ENCODE peak calls at places on chromosomes 7 and 10, in five cellular contexts. One of them, this sample, is unnamed.

GRCh38 chr10:51876528-51876927 is 177.1 kb upstream of the CSTF2T start:
- DNase-seq in OCI-LY7: no peak
- DNase-seq in hepatocyte: no peak
- DNase-seq in HCT116: no peak
- DNase-seq in GM23248: no peak
- DNase-seq in this sample: no peak

GRCh38 chr10:116849271-116850057 is at the start of gene ENO4:
- DNase-seq in OCI-LY7: no peak
- DNase-seq in hepatocyte: peak
- DNase-seq in HCT116: peak
- DNase-seq in GM23248: peak
- DNase-seq in this sample: peak

GRCh38 chr10:71262027-71262426 is 49.7 kb downstream of the UNC5B start:
- DNase-seq in OCI-LY7: no peak
- DNase-seq in hepatocyte: no peak
- DNase-seq in HCT116: no peak
- DNase-seq in GM23248: no peak
- DNase-seq in this sample: no peak

GRCh38 chr7:155611808-155612447 is 32.5 kb upstream of the RBM33 start:
- DNase-seq in OCI-LY7: no peak
- DNase-seq in hepatocyte: no peak
- DNase-seq in HCT116: no peak
- DNase-seq in GM23248: no peak
- DNase-seq in this sample: no peak

GRCh38 chr7:159105845-159106614 is 38.6 kb downstream of the VIPR2 start:
- DNase-seq in OCI-LY7: no peak
- DNase-seq in hepatocyte: no peak
- DNase-seq in HCT116: no peak
- DNase-seq in GM23248: no peak
- DNase-seq in this sample: peak

GRCh38 chr7:43535810-43536585 is 46.9 kb upstream of the STK17A start:
- DNase-seq in OCI-LY7: no peak
- DNase-seq in hepatocyte: no peak
- DNase-seq in HCT116: no peak
- DNase-seq in GM23248: peak
- DNase-seq in this sample: peak

GRCh38 chr10:5945561-5946418 is 31.6 kb downstream of the IL15RA start:
- DNase-seq in OCI-LY7: no peak
- DNase-seq in hepatocyte: peak
- DNase-seq in HCT116: no peak
- DNase-seq in GM23248: peak
- DNase-seq in this sample: peak

GRCh38 chr7:23020742-23021401 is 6.9 kb upstream of the HYCC1 start:
- DNase-seq in OCI-LY7: no peak
- DNase-seq in hepatocyte: no peak
- DNase-seq in HCT116: peak
- DNase-seq in GM23248: peak
- DNase-seq in this sample: peak

GRCh38 chr7:149468208-149468607 is 7.3 kb upstream of the ZNF777 start:
- DNase-seq in OCI-LY7: no peak
- DNase-seq in hepatocyte: no peak
- DNase-seq in HCT116: no peak
- DNase-seq in GM23248: no peak
- DNase-seq in this sample: no peak

GRCh38 chr10:86668297-86669165 is at the start of gene LDB3:
- DNase-seq in OCI-LY7: peak
- DNase-seq in hepatocyte: peak
- DNase-seq in HCT116: no peak
- DNase-seq in GM23248: no peak
- DNase-seq in this sample: peak

GRCh38 chr7:104240400-104240799 is 32.6 kb upstream of the ORC5 start:
- DNase-seq in OCI-LY7: no peak
- DNase-seq in hepatocyte: no peak
- DNase-seq in HCT116: no peak
- DNase-seq in GM23248: no peak
- DNase-seq in this sample: no peak

GRCh38 chr10:124614003-124614659 is 130.0 kb downstream of the FAM53B start:
- DNase-seq in OCI-LY7: no peak
- DNase-seq in hepatocyte: no peak
- DNase-seq in HCT116: no peak
- DNase-seq in GM23248: no peak
- DNase-seq in this sample: no peak

GRCh38 chr10:80674809-80675208 is 137.1 kb downstream of the SH2D4B start:
- DNase-seq in OCI-LY7: no peak
- DNase-seq in hepatocyte: no peak
- DNase-seq in HCT116: no peak
- DNase-seq in GM23248: no peak
- DNase-seq in this sample: no peak

GRCh38 chr10:132392184-132392800 is 4.7 kb upstream of the PWWP2B start:
- DNase-seq in OCI-LY7: no peak
- DNase-seq in hepatocyte: no peak
- DNase-seq in HCT116: no peak
- DNase-seq in GM23248: no peak
- DNase-seq in this sample: no peak

GRCh38 chr10:110392860-110393732 is 88.4 kb upstream of the SMNDC1 start:
- DNase-seq in OCI-LY7: no peak
- DNase-seq in hepatocyte: peak
- DNase-seq in HCT116: no peak
- DNase-seq in GM23248: peak
- DNase-seq in this sample: no peak

GRCh38 chr10:103513383-103514060 is 20.0 kb downstream of the NEURL1 start:
- DNase-seq in OCI-LY7: no peak
- DNase-seq in hepatocyte: no peak
- DNase-seq in HCT116: no peak
- DNase-seq in GM23248: no peak
- DNase-seq in this sample: no peak

GRCh38 chr7:103445228-103446020 is 583 bp downstream of the SLC26A5 start:
- DNase-seq in OCI-LY7: no peak
- DNase-seq in hepatocyte: peak
- DNase-seq in HCT116: no peak
- DNase-seq in GM23248: peak
- DNase-seq in this sample: no peak

GRCh38 chr7:142542938-142543337 is 206.3 kb upstream of the PRSS1 start:
- DNase-seq in OCI-LY7: no peak
- DNase-seq in hepatocyte: no peak
- DNase-seq in HCT116: no peak
- DNase-seq in GM23248: peak
- DNase-seq in this sample: no peak

GRCh38 chr7:47249361-47249760 is 332.6 kb downstream of the TNS3 start:
- DNase-seq in OCI-LY7: no peak
- DNase-seq in hepatocyte: no peak
- DNase-seq in HCT116: no peak
- DNase-seq in GM23248: peak
- DNase-seq in this sample: no peak

GRCh38 chr10:113021268-113022028 is 71.4 kb downstream of the TCF7L2 start:
- DNase-seq in OCI-LY7: no peak
- DNase-seq in hepatocyte: no peak
- DNase-seq in HCT116: no peak
- DNase-seq in GM23248: no peak
- DNase-seq in this sample: no peak

GRCh38 chr10:88819290-88819689 is 16.8 kb downstream of the LIPM start:
- DNase-seq in OCI-LY7: no peak
- DNase-seq in hepatocyte: no peak
- DNase-seq in HCT116: no peak
- DNase-seq in GM23248: peak
- DNase-seq in this sample: no peak

GRCh38 chr7:76053461-76053860 is 5.6 kb downstream of the MDH2 start:
- DNase-seq in OCI-LY7: no peak
- DNase-seq in hepatocyte: no peak
- DNase-seq in HCT116: no peak
- DNase-seq in GM23248: no peak
- DNase-seq in this sample: no peak

GRCh38 chr7:95993420-95993819 is 221.1 kb downstream of the DYNC1I1 start:
- DNase-seq in OCI-LY7: no peak
- DNase-seq in hepatocyte: no peak
- DNase-seq in HCT116: no peak
- DNase-seq in GM23248: no peak
- DNase-seq in this sample: peak

GRCh38 chr7:157618091-157618726 is 281.4 kb downstream of the DNAJB6 start:
- DNase-seq in OCI-LY7: no peak
- DNase-seq in hepatocyte: no peak
- DNase-seq in HCT116: no peak
- DNase-seq in GM23248: no peak
- DNase-seq in this sample: no peak

GRCh38 chr10:124129471-124129870 is 36.1 kb upstream of the CHST15 start:
- DNase-seq in OCI-LY7: no peak
- DNase-seq in hepatocyte: no peak
- DNase-seq in HCT116: no peak
- DNase-seq in GM23248: no peak
- DNase-seq in this sample: no peak

GRCh38 chr7:98555403-98555802 is 61.7 kb upstream of the NPTX2 start:
- DNase-seq in OCI-LY7: no peak
- DNase-seq in hepatocyte: peak
- DNase-seq in HCT116: no peak
- DNase-seq in GM23248: no peak
- DNase-seq in this sample: peak

GRCh38 chr10:21626457-21627161 is 92.6 kb downstream of the MLLT10 start:
- DNase-seq in OCI-LY7: no peak
- DNase-seq in hepatocyte: no peak
- DNase-seq in HCT116: no peak
- DNase-seq in GM23248: peak
- DNase-seq in this sample: peak

DNA sequence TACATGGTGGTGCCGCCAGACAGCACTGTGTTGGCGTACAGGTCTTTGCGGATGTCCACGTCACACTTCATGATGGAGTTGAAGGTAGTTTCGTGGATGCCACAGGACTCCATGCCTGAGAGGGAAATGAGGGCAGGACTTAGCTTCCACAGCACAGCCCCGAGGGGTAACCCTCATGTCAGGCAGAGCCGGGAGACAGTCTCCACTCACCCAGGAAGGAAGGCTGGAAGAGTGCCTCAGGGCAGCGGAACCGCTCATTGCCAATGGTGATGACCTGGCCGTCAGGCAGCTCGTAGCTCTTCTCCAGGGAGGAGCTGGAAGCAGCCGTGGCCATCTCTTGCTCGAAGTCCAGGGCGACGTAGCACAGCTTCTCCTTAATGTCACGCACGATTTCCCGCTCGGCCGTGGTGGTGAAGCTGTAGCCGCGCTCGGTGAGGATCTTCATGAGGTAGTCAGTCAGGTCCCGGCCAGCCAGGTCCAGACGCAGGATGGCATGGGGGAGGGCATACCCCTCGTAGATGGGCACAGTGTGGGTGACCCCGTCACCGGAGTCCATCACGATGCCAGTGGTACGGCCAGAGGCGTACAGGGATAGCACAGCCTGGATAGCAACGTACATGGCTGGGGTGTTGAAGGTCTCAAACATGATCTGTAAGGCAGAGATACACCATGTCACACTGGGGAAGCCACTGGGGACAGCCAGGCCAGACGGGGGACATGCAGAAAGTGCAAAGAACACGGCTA is 104.6 kb upstream of the TNRC18 start:
- DNase-seq in OCI-LY7: peak
- DNase-seq in hepatocyte: no peak
- DNase-seq in HCT116: no peak
- DNase-seq in GM23248: peak
- DNase-seq in this sample: no peak
- TF ChIP-seq EZH2phosphoT487 in OCI-LY7: no peak
- TF ChIP-seq EZH2phosphoT487 in hepatocyte: no peak
- TF ChIP-seq EZH2phosphoT487 in HCT116: no peak
- TF ChIP-seq EZH2phosphoT487 in GM23248: no peak
- TF ChIP-seq EZH2phosphoT487 in this sample: no peak

GRCh38 chr10:127550861-127551260 is 1.8 kb downstream of the NPS start:
- DNase-seq in OCI-LY7: no peak
- DNase-seq in hepatocyte: no peak
- DNase-seq in HCT116: no peak
- DNase-seq in GM23248: no peak
- DNase-seq in this sample: peak

GRCh38 chr10:127553431-127553830 is 4.3 kb downstream of the NPS start:
- DNase-seq in OCI-LY7: no peak
- DNase-seq in hepatocyte: no peak
- DNase-seq in HCT116: no peak
- DNase-seq in GM23248: no peak
- DNase-seq in this sample: no peak

GRCh38 chr10:127549009-127549408 is at the start of gene NPS:
- DNase-seq in OCI-LY7: no peak
- DNase-seq in hepatocyte: no peak
- DNase-seq in HCT116: no peak
- DNase-seq in GM23248: no peak
- DNase-seq in this sample: no peak

GRCh38 chr10:127552446-127552845 is 3.3 kb downstream of the NPS start:
- DNase-seq in OCI-LY7: no peak
- DNase-seq in hepatocyte: no peak
- DNase-seq in HCT116: no peak
- DNase-seq in GM23248: no peak
- DNase-seq in this sample: no peak

GRCh38 chr10:127547997-127548396 is 1.1 kb upstream of the NPS start:
- DNase-seq in OCI-LY7: no peak
- DNase-seq in hepatocyte: no peak
- DNase-seq in HCT116: no peak
- DNase-seq in GM23248: no peak
- DNase-seq in this sample: no peak
- H3K4me2 ChIP-seq in OCI-LY7: no peak
- H3K4me2 ChIP-seq in hepatocyte: no peak
- H3K4me2 ChIP-seq in HCT116: no peak
- H3K4me2 ChIP-seq in GM23248: no peak
- H3K4me2 ChIP-seq in this sample: no peak

GRCh38 chr7:29139796-29140195 is 6.5 kb downstream of the CPVL start:
- DNase-seq in OCI-LY7: no peak
- DNase-seq in hepatocyte: no peak
- DNase-seq in HCT116: no peak
- DNase-seq in GM23248: peak
- DNase-seq in this sample: peak

GRCh38 chr7:29141981-29142380 is 4.4 kb downstream of the CPVL start:
- DNase-seq in OCI-LY7: no peak
- DNase-seq in hepatocyte: no peak
- DNase-seq in HCT116: no peak
- DNase-seq in GM23248: no peak
- DNase-seq in this sample: no peak

GRCh38 chr7:29140873-29141468 is 5.4 kb downstream of the CPVL start:
- DNase-seq in OCI-LY7: no peak
- DNase-seq in hepatocyte: no peak
- DNase-seq in HCT116: no peak
- DNase-seq in GM23248: no peak
- DNase-seq in this sample: no peak

GRCh38 chr7:29138588-29138987 is 7.7 kb downstream of the CPVL start:
- DNase-seq in OCI-LY7: no peak
- DNase-seq in hepatocyte: no peak
- DNase-seq in HCT116: no peak
- DNase-seq in GM23248: no peak
- DNase-seq in this sample: no peak

DNA sequence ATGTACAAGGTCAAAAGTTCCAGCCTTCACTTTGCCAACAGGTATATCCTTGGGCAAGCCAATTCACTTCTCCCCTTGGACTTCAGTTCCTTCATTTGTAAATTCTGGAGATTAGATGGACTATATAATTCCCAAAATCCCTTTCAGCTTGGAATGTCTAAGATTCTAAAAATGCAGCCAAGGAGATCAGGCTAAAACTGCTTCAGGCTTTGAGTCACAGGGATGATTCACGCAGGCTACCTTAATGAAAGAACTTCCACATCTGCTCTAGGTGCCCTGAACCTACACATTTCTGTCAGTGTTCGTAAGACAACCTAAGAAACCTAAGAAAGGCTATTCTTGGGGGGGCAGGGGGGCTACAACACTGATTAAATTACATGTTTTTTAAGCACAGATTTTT is 7.1 kb downstream of the CPVL start:
- DNase-seq in OCI-LY7: no peak
- DNase-seq in hepatocyte: no peak
- DNase-seq in HCT116: no peak
- DNase-seq in GM23248: peak
- DNase-seq in this sample: peak
- TF ChIP-seq EZH2phosphoT487 in OCI-LY7: no peak
- TF ChIP-seq EZH2phosphoT487 in hepatocyte: no peak
- TF ChIP-seq EZH2phosphoT487 in HCT116: no peak
- TF ChIP-seq EZH2phosphoT487 in GM23248: no peak
- TF ChIP-seq EZH2phosphoT487 in this sample: no peak

GRCh38 chr7:77326131-77326530 is 90.0 kb downstream of the GSAP start:
- DNase-seq in OCI-LY7: no peak
- DNase-seq in hepatocyte: no peak
- DNase-seq in HCT116: no peak
- DNase-seq in GM23248: peak
- DNase-seq in this sample: peak
- H3K4me2 ChIP-seq in OCI-LY7: no peak
- H3K4me2 ChIP-seq in hepatocyte: no peak
- H3K4me2 ChIP-seq in HCT116: no peak
- H3K4me2 ChIP-seq in GM23248: no peak
- H3K4me2 ChIP-seq in this sample: peak